ENCODE peak calls at places on chromosomes 11 and 22, in nine cellular contexts. Y, R, Q, X, J, B, V, P and N are unnamed samples.
A peak's percentile ranks its signal among the peaks of the same experiment; 100 is the strongest.

GRCh38 chr11:36509265-36509664 is 807 bp downstream of the TRAF6 start:
- DNase-seq in R (peak; percentile 19), J (no peak), P (peak; percentile 6), Y (peak; percentile 57), V (peak; percentile 37), X (no peak), Q (peak; percentile 85), B (no peak), N (no peak)

GRCh38 chr22:27501191-27501936 is 300.2 kb downstream of the MN1 start:
- DNase-seq in X (no peak), J (no peak), R (no peak), P (no peak), B (no peak), Q (no peak), V (no peak), Y (no peak), N (no peak)

GRCh38 chr11:119701591-119702260 is 27.3 kb downstream of the NECTIN1 start:
- DNase-seq in P (no peak), R (no peak), B (no peak), V (no peak), X (no peak), J (no peak), Y (no peak), Q (no peak), N (no peak)

GRCh38 chr11:96878299-96879051 is 488.7 kb downstream of the JRKL start:
- DNase-seq in B (no peak), Q (no peak), R (no peak), P (no peak), Y (no peak), X (no peak), J (peak; percentile 30), V (no peak), N (no peak)

GRCh38 chr22:50191041-50191740 is 5.5 kb downstream of the TRABD start:
- DNase-seq in Y (no peak), X (peak; percentile 56), P (peak; percentile 75), J (peak; percentile 69), R (peak; percentile 94), B (no peak), V (no peak), Q (peak; percentile 54), N (no peak)

GRCh38 chr11:66142370-66143263 is 72.5 kb downstream of the PACS1 start:
- DNase-seq in J (no peak), V (peak; percentile 84), R (no peak), P (no peak), Y (peak; percentile 79), X (no peak), B (no peak), Q (no peak), N (no peak)

GRCh38 chr11:20162824-20163777 is 2.8 kb upstream of the DBX1 start:
- DNase-seq in B (no peak), V (peak; percentile 22), Y (peak; percentile 31), R (no peak), X (peak; percentile 61), Q (peak; percentile 75), J (no peak), P (no peak), N (no peak)

GRCh38 chr22:46617250-46618103 is 2.7 kb upstream of the GRAMD4 start:
- DNase-seq in J (peak; percentile 59), Q (no peak), B (no peak), X (peak; percentile 53), V (no peak), R (no peak), P (no peak), Y (peak; percentile 39), N (no peak)

GRCh38 chr11:107691003-107691402 is 20.9 kb downstream of the SLN start:
- DNase-seq in P (no peak), X (no peak), Y (peak; percentile 83), Q (no peak), J (no peak), R (no peak), V (peak; percentile 8), B (no peak), N (no peak)

GRCh38 chr11:78656327-78656726 is 81.7 kb upstream of the NARS2 start:
- DNase-seq in R (no peak), B (no peak), J (no peak), X (no peak), Q (no peak), P (no peak), V (no peak), Y (no peak), N (no peak)

GRCh38 chr11:8288824-8289223 is 25.1 kb upstream of the LMO1 start:
- DNase-seq in R (no peak), Y (no peak), V (no peak), Q (no peak), J (no peak), P (no peak), B (no peak), X (peak; percentile 33), N (no peak)

DNA sequence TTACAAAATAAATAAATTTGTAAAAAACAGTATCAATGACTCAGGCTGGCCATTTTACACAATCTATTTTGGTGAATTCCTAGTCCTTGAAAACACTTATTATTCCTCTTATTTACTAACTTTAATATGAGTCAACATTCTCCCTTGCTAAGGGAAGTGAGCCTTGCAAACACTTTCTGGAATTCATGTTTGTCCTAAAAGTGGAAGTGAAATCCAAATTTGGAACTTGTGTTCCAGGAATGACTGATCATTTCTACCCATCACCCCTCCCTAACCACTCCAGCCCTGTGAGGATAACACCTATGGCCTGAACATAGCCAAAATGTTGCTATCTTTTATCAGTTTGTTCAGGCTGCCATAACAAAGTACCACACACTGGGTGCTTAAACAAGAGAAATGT is 83.1 kb downstream of the OR5AK2 start:
- DNase-seq in B (no peak), V (peak; percentile 13), Q (no peak), X (no peak), J (no peak), P (no peak), Y (peak; percentile 13), R (no peak), N (no peak)
- H3K27ac ChIP-seq in B (no peak overlapping the region), V (peak overlapping the region; percentile 59), Q (no peak overlapping the region), X (no peak overlapping the region), J (no peak overlapping the region), P (no peak overlapping the region), Y (peak overlapping the region; percentile 70), R (no peak overlapping the region), N (no peak overlapping the region)

GRCh38 chr11:1276061-1276790 is 33.2 kb downstream of the TOLLIP start:
- DNase-seq in Q (no peak), B (peak; percentile 30), Y (no peak), P (no peak), X (no peak), R (no peak), V (no peak), J (peak; percentile 67), N (no peak)
- H3K27ac ChIP-seq in Q (no peak overlapping the region), B (no peak overlapping the region), Y (no peak overlapping the region), P (no peak overlapping the region), X (no peak overlapping the region), R (no peak overlapping the region), V (no peak overlapping the region), J (no peak overlapping the region), N (no peak overlapping the region)

GRCh38 chr11:128343870-128344269 is 243.5 kb downstream of the ETS1 start:
- DNase-seq in B (no peak), R (no peak), J (no peak), P (no peak), X (no peak), V (peak; percentile 36), Y (no peak), Q (no peak), N (no peak)

GRCh38 chr11:128341280-128341679 is 246.1 kb downstream of the ETS1 start:
- DNase-seq in R (no peak), J (no peak), X (no peak), P (peak; percentile 55), V (no peak), B (no peak), Y (no peak), Q (no peak), N (no peak)

GRCh38 chr11:128343134-128343514 is 244.2 kb downstream of the ETS1 start:
- DNase-seq in B (no peak), Q (no peak), Y (no peak), P (no peak), R (no peak), V (no peak), X (no peak), J (no peak), N (no peak)

GRCh38 chr11:128342511-128343133 is 244.7 kb downstream of the ETS1 start:
- DNase-seq in Y (peak; percentile 81), X (no peak), R (peak; percentile 42), V (peak; percentile 26), P (peak; percentile 24), J (no peak), Q (peak; percentile 57), B (no peak), N (no peak)

DNA sequence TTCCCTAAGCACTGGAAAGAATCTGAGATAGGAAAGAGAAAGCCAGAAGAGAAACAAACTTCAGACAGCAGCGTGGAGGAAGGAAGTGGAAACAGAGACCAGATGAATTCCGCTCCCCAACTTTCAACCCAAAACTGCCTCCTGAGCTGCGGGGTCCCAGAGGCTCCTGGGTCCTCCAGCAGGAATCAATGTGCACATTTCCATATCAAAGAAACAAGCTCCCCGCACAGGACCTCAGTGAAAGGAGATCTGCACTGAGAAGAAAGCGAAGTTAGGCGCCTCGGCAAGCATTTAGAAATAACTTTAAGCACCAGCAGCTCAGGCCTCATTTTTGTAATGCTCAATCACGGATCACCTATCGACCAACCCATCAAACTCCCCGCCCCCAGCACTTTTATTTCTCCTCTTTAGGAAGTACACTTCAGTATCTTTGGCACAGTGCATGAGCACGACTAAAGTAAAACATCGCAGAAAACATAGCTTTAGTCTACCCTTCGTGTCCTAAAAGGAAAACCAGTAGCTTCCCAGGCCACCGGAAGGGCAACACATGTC is 245.5 kb downstream of the ETS1 start:
- DNase-seq in Y (no peak), R (no peak), V (no peak), B (no peak), P (no peak), Q (no peak), X (no peak), J (no peak), N (no peak)
- H3K27ac ChIP-seq in Y (no peak overlapping the region), R (no peak overlapping the region), V (no peak overlapping the region), B (peak overlapping the region; percentile 50), P (peak overlapping the region; percentile 79), Q (no peak overlapping the region), X (no peak overlapping the region), J (peak overlapping the region; percentile 62), N (no peak overlapping the region)

GRCh38 chr11:57124460-57124859 is 57.3 kb upstream of the LRRC55 start:
- DNase-seq in V (no peak), J (no peak), Y (no peak), B (no peak), Q (no peak), R (no peak), X (no peak), P (no peak), N (no peak)
- H3K27ac ChIP-seq in V (no peak overlapping the region), J (no peak overlapping the region), Y (no peak overlapping the region), B (no peak overlapping the region), Q (peak overlapping the region; percentile 85), R (no peak overlapping the region), X (no peak overlapping the region), P (no peak overlapping the region), N (no peak overlapping the region)

GRCh38 chr11:135073870-135074269 is 661.8 kb upstream of the B3GAT1 start:
- DNase-seq in R (no peak), B (no peak), Q (no peak), X (no peak), Y (no peak), V (no peak), J (no peak), P (no peak), N (no peak)
- H3K27ac ChIP-seq in R (no peak overlapping the region), B (no peak overlapping the region), Q (no peak overlapping the region), X (no peak overlapping the region), Y (no peak overlapping the region), V (no peak overlapping the region), J (no peak overlapping the region), P (no peak overlapping the region), N (no peak overlapping the region)